ENCODE peak calls at places on chromosomes 12 and 14, in ten cellular contexts. Y is NB4; C is RWPE1; V is astrocyte of the cerebellum; H is natural killer cell; F is mesothelial cell of epicardium; J is glutamatergic neuron; W is CD8-positive, alpha-beta T cell; S is tibial artery; L is AG09309. K is an unnamed sample.

GRCh38 chr14:88613552-88614010 is 50.7 kb downstream of the ZC3H14 start:
- DNase-seq in Y (peak; percentile 60), C (peak; percentile 22), V (peak; percentile 83), H (no peak), F (no peak), J (no peak), W (no peak), S (no peak), L (peak; percentile 40), K (no peak)

GRCh38 chr12:97425380-97425779 is 37.2 kb upstream of the RMST start:
- DNase-seq in Y (no peak), C (no peak), V (no peak), H (no peak), F (no peak), J (no peak), W (no peak), S (no peak), L (no peak), K (no peak)

GRCh38 chr12:13179159-13180074 is 17.1 kb upstream of the EMP1 start:
- DNase-seq in Y (peak; percentile 95), C (peak; percentile 60), V (no peak), H (no peak), F (no peak), J (peak; percentile 52), W (peak; percentile 24), S (no peak), L (no peak), K (peak; percentile 26)

GRCh38 chr14:87508333-87508732 is 484.6 kb downstream of the GALC start:
- DNase-seq in Y (no peak), C (peak; percentile 64), V (no peak), H (no peak), F (no peak), J (no peak), W (no peak), S (no peak), L (no peak), K (no peak)

GRCh38 chr14:93008381-93008780 is 85.4 kb downstream of the CHGA start:
- DNase-seq in Y (no peak), C (no peak), V (no peak), H (no peak), F (no peak), J (no peak), W (no peak), S (no peak), L (no peak), K (no peak)

GRCh38 chr12:127294651-127295205 is 972.2 kb upstream of the TMEM132C start:
- DNase-seq in Y (no peak), C (no peak), V (no peak), H (no peak), F (no peak), J (no peak), W (no peak), S (no peak), L (no peak), K (no peak)

GRCh38 chr12:54352022-54352531 is 12.2 kb downstream of the GPR84 start:
- DNase-seq in Y (no peak), C (no peak), V (peak; percentile 84), H (no peak), F (peak; percentile 63), J (peak; percentile 65), W (no peak), S (peak; percentile 73), L (no peak), K (no peak)

GRCh38 chr12:2300168-2300567 is 247.4 kb downstream of the CACNA1C start:
- DNase-seq in Y (no peak), C (no peak), V (no peak), H (no peak), F (no peak), J (no peak), W (no peak), S (no peak), L (no peak), K (no peak)

GRCh38 chr14:26925876-26926584 is 328.2 kb upstream of the NOVA1 start:
- DNase-seq in Y (no peak), C (no peak), V (no peak), H (no peak), F (no peak), J (no peak), W (no peak), S (no peak), L (no peak), K (no peak)

GRCh38 chr14:61562321-61563161 is 132.8 kb upstream of the HIF1A start:
- DNase-seq in Y (peak; percentile 91), C (peak; percentile 97), V (peak; percentile 98), H (no peak), F (no peak), J (no peak), W (no peak), S (no peak), L (peak; percentile 99), K (no peak)

GRCh38 chr12:8644345-8645248 is 18.0 kb downstream of the MFAP5 start:
- DNase-seq in Y (peak; percentile 44), C (no peak), V (no peak), H (no peak), F (no peak), J (no peak), W (peak; percentile 32), S (no peak), L (no peak), K (no peak)

GRCh38 chr12:53328043-53328435 is 6.6 kb upstream of the AAAS start:
- DNase-seq in Y (no peak), C (no peak), V (no peak), H (no peak), F (no peak), J (peak; percentile 47), W (no peak), S (no peak), L (no peak), K (no peak)

GRCh38 chr12:6938353-6939186 is 5.0 kb upstream of the RNU7-1 start:
- DNase-seq in Y (no peak), C (no peak), V (no peak), H (no peak), F (no peak), J (no peak), W (no peak), S (no peak), L (no peak), K (no peak)

GRCh38 chr12:53074290-53074998 is 4.7 kb downstream of the SPRYD3 start:
- DNase-seq in Y (no peak), C (no peak), V (no peak), H (no peak), F (no peak), J (no peak), W (no peak), S (peak; percentile 65), L (no peak), K (no peak)

GRCh38 chr12:75705749-75706719 is 194.6 kb upstream of the KRR1 start:
- DNase-seq in Y (no peak), C (no peak), V (peak; percentile 97), H (no peak), F (no peak), J (no peak), W (no peak), S (no peak), L (peak; percentile 87), K (no peak)

GRCh38 chr14:23910876-23911210 is 42.7 kb upstream of the DHRS4 start:
- DNase-seq in Y (no peak), C (no peak), V (no peak), H (no peak), F (no peak), J (no peak), W (no peak), S (no peak), L (no peak), K (no peak)
- TF ChIP-seq CTCF in Y (no peak), C (peak; percentile 27), V (no peak), H (no peak), F (no peak), J (peak; percentile 6), W (no peak), S (no peak), L (no peak), K (no peak)

GRCh38 chr14:80364816-80365215 is 153.5 kb upstream of the DIO2 start:
- DNase-seq in Y (no peak), C (no peak), V (no peak), H (no peak), F (no peak), J (no peak), W (no peak), S (no peak), L (no peak), K (no peak)

DNA sequence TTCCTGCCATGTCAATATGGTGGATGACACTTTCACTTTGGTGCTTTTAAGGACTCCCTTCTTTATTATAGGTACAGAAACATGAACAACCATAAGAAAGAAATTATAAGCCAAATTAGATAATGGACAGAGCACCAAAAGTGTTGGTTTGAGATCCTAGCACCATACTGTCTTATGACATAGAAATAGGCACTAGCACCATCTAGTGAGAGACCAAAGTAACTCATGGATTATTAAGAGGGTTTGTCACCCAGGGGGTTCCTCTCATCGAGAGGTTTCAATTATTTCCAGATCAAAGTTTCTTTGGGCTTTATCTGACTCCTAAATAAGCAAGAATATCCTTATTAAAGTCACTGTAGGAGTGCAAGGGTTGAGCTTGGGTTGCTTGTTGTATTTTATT is 153.0 kb upstream of the DIO2 start:
- DNase-seq in Y (peak; percentile 33), C (peak; percentile 8), V (no peak), H (no peak), F (no peak), J (no peak), W (no peak), S (no peak), L (peak; percentile 10), K (no peak)
- TF ChIP-seq CTCF in Y (no peak), C (no peak), V (peak; percentile 31), H (no peak), F (no peak), J (peak; percentile 31), W (no peak), S (no peak), L (peak; percentile 43), K (no peak)

DNA sequence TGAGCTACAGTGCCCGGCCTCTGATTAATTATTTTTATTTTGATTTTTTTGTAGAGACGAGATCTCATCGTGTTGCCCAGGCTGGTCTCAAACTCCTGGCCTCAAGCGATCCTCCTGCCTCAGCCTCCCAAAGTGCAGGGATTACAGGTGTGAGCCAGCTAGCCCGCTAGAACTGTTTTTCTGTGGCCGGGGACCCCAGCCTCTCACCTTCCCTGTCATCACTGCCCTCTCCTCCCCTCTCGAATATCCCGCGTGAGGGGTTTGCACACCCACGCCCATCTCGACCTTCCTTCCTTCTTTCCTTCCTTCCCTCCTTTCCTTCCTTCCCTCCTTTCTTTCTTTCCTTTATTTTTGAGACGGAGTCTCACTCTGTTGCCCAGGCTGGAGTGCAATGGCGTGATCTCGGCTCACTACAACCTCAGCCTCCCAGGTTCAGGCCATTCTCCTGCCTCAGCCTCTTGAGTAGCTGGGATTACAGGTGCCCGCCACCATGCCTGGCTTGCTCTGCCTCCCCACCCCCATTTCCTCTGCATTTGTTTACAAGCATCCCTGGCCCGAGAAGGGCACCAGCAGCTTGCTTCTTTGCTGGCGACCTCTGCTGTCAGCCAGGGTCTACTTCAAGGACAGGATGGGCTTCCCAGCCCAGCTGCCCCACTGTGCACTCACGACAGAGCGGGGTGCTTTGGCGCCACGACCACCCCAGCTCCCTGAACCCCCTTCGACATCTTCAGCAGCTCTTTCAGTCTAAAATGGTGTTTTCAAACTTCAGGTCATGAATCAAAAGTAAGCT is 4.3 kb upstream of the TRAF3 start:
- DNase-seq in Y (peak; percentile 61), C (no peak), V (no peak), H (no peak), F (no peak), J (peak; percentile 62), W (no peak), S (no peak), L (no peak), K (no peak)
- TF ChIP-seq CTCF in Y (peak; percentile 27), C (no peak), V (peak; percentile 32), H (no peak), F (no peak), J (no peak), W (no peak), S (no peak), L (peak; percentile 24), K (no peak)

GRCh38 chr12:106709068-106709511 is 65.4 kb upstream of the RIC8B start:
- DNase-seq in Y (no peak), C (no peak), V (no peak), H (no peak), F (no peak), J (no peak), W (no peak), S (no peak), L (no peak), K (no peak)
- TF ChIP-seq CTCF in Y (no peak), C (no peak), V (no peak), H (no peak), F (no peak), J (no peak), W (no peak), S (no peak), L (no peak), K (no peak)

K was measured in activated B cell treated with CpG ODN at 0.5 μM for 24 hours.